ENCODE peak calls at places on chromosomes 5 and 9, in six cellular contexts. One of them, this sample, is unnamed.

GRCh38 chr9:88179080-88179521 is 40.8 kb upstream of the SPATA31C2 start:
- DNase-seq in GM19239: no peak
- DNase-seq in renal cortical epithelial cell: no peak
- DNase-seq in activated CD4-positive, alpha-beta T cell treated with anti-CD3 and anti-CD28 coated beads for 1 hour: no peak
- DNase-seq in hypothalamus: no peak
- DNase-seq in A549: no peak
- DNase-seq in this sample: no peak

GRCh38 chr5:103245773-103246172 is 12.8 kb upstream of the MACIR start:
- DNase-seq in renal cortical epithelial cell: no peak
- DNase-seq in GM19239: no peak
- DNase-seq in A549: no peak
- DNase-seq in activated CD4-positive, alpha-beta T cell treated with anti-CD3 and anti-CD28 coated beads for 1 hour: no peak
- DNase-seq in hypothalamus: no peak
- DNase-seq in this sample: no peak

GRCh38 chr5:51380603-51381207 is 2.5 kb upstream of the ISL1 start:
- DNase-seq in renal cortical epithelial cell: peak
- DNase-seq in hypothalamus: no peak
- DNase-seq in GM19239: no peak
- DNase-seq in activated CD4-positive, alpha-beta T cell treated with anti-CD3 and anti-CD28 coated beads for 1 hour: no peak
- DNase-seq in A549: peak
- DNase-seq in this sample: peak

GRCh38 chr9:114621975-114622609 is 11.0 kb downstream of the TMEM268 start:
- DNase-seq in renal cortical epithelial cell: peak
- DNase-seq in GM19239: no peak
- DNase-seq in A549: peak
- DNase-seq in hypothalamus: no peak
- DNase-seq in activated CD4-positive, alpha-beta T cell treated with anti-CD3 and anti-CD28 coated beads for 1 hour: no peak
- DNase-seq in this sample: peak

GRCh38 chr5:154857091-154857533 is 1.3 kb upstream of the CNOT8 start:
- DNase-seq in GM19239: no peak
- DNase-seq in A549: peak
- DNase-seq in hypothalamus: no peak
- DNase-seq in activated CD4-positive, alpha-beta T cell treated with anti-CD3 and anti-CD28 coated beads for 1 hour: no peak
- DNase-seq in renal cortical epithelial cell: no peak
- DNase-seq in this sample: peak

GRCh38 chr9:131810351-131811170 is 70.7 kb upstream of the RAPGEF1 start:
- DNase-seq in hypothalamus: no peak
- DNase-seq in GM19239: no peak
- DNase-seq in renal cortical epithelial cell: no peak
- DNase-seq in activated CD4-positive, alpha-beta T cell treated with anti-CD3 and anti-CD28 coated beads for 1 hour: no peak
- DNase-seq in A549: peak
- DNase-seq in this sample: no peak

GRCh38 chr9:108815156-108815555 is 40.6 kb downstream of the ACTL7B start:
- DNase-seq in GM19239: no peak
- DNase-seq in A549: no peak
- DNase-seq in activated CD4-positive, alpha-beta T cell treated with anti-CD3 and anti-CD28 coated beads for 1 hour: no peak
- DNase-seq in hypothalamus: no peak
- DNase-seq in renal cortical epithelial cell: no peak
- DNase-seq in this sample: no peak

GRCh38 chr5:54309237-54309636 is 1.1 kb downstream of the ARL15 start:
- DNase-seq in hypothalamus: peak
- DNase-seq in activated CD4-positive, alpha-beta T cell treated with anti-CD3 and anti-CD28 coated beads for 1 hour: no peak
- DNase-seq in renal cortical epithelial cell: no peak
- DNase-seq in GM19239: no peak
- DNase-seq in A549: no peak
- DNase-seq in this sample: peak

GRCh38 chr9:37617837-37618236 is 25.4 kb upstream of the TOMM5 start:
- DNase-seq in renal cortical epithelial cell: no peak
- DNase-seq in GM19239: no peak
- DNase-seq in hypothalamus: no peak
- DNase-seq in activated CD4-positive, alpha-beta T cell treated with anti-CD3 and anti-CD28 coated beads for 1 hour: no peak
- DNase-seq in A549: no peak
- DNase-seq in this sample: no peak

GRCh38 chr5:125549322-125549871 is 803.0 kb upstream of the ZNF608 start:
- DNase-seq in GM19239: no peak
- DNase-seq in renal cortical epithelial cell: peak
- DNase-seq in hypothalamus: no peak
- DNase-seq in activated CD4-positive, alpha-beta T cell treated with anti-CD3 and anti-CD28 coated beads for 1 hour: no peak
- DNase-seq in A549: no peak
- DNase-seq in this sample: no peak

GRCh38 chr5:57600321-57600720 is 117.7 kb upstream of the ACTBL2 start:
- DNase-seq in hypothalamus: no peak
- DNase-seq in renal cortical epithelial cell: peak
- DNase-seq in A549: no peak
- DNase-seq in GM19239: no peak
- DNase-seq in activated CD4-positive, alpha-beta T cell treated with anti-CD3 and anti-CD28 coated beads for 1 hour: no peak
- DNase-seq in this sample: no peak

GRCh38 chr9:89661956-89662717 is 57.3 kb downstream of the GADD45G start:
- DNase-seq in GM19239: no peak
- DNase-seq in hypothalamus: peak
- DNase-seq in A549: peak
- DNase-seq in renal cortical epithelial cell: peak
- DNase-seq in activated CD4-positive, alpha-beta T cell treated with anti-CD3 and anti-CD28 coated beads for 1 hour: no peak
- DNase-seq in this sample: peak

GRCh38 chr5:37962389-37962788 is 122.5 kb upstream of the GDNF start:
- DNase-seq in hypothalamus: no peak
- DNase-seq in A549: no peak
- DNase-seq in GM19239: no peak
- DNase-seq in activated CD4-positive, alpha-beta T cell treated with anti-CD3 and anti-CD28 coated beads for 1 hour: no peak
- DNase-seq in renal cortical epithelial cell: no peak
- DNase-seq in this sample: no peak

GRCh38 chr9:133862585-133863041 is 124.5 kb upstream of the SARDH start:
- DNase-seq in activated CD4-positive, alpha-beta T cell treated with anti-CD3 and anti-CD28 coated beads for 1 hour: no peak
- DNase-seq in renal cortical epithelial cell: no peak
- DNase-seq in GM19239: no peak
- DNase-seq in hypothalamus: peak
- DNase-seq in A549: no peak
- DNase-seq in this sample: no peak

GRCh38 chr9:124356745-124357390 is 58.4 kb downstream of the PSMB7 start:
- DNase-seq in A549: no peak
- DNase-seq in renal cortical epithelial cell: no peak
- DNase-seq in activated CD4-positive, alpha-beta T cell treated with anti-CD3 and anti-CD28 coated beads for 1 hour: no peak
- DNase-seq in hypothalamus: no peak
- DNase-seq in GM19239: no peak
- DNase-seq in this sample: no peak

GRCh38 chr5:79588645-79589044 is 23.6 kb upstream of the TENT2 start:
- DNase-seq in A549: no peak
- DNase-seq in GM19239: no peak
- DNase-seq in activated CD4-positive, alpha-beta T cell treated with anti-CD3 and anti-CD28 coated beads for 1 hour: no peak
- DNase-seq in hypothalamus: no peak
- DNase-seq in renal cortical epithelial cell: no peak
- DNase-seq in this sample: no peak

This sample was measured in ACHN.